ENCODE peak calls at places on chromosomes 16 and 17, in nine cellular contexts. One of them, this sample, is unnamed.

GRCh38 chr16:58098207-58099096 is 30.7 kb downstream of the CFAP20 start:
- DNase-seq in fibroblast of lung: no peak
- DNase-seq in A549: no peak
- DNase-seq in cardiac muscle cell: no peak
- DNase-seq in cardiac fibroblast: peak
- DNase-seq in AG04449: no peak
- DNase-seq in effector memory CD4-positive, alpha-beta T cell: no peak
- DNase-seq in GM23338: no peak
- DNase-seq in AG09309: no peak
- DNase-seq in this sample: no peak

GRCh38 chr16:50121721-50122445 is 31.2 kb upstream of the TENT4B start:
- DNase-seq in fibroblast of lung: no peak
- DNase-seq in A549: no peak
- DNase-seq in cardiac muscle cell: no peak
- DNase-seq in cardiac fibroblast: no peak
- DNase-seq in AG04449: no peak
- DNase-seq in effector memory CD4-positive, alpha-beta T cell: peak
- DNase-seq in GM23338: peak
- DNase-seq in AG09309: no peak
- DNase-seq in this sample: peak

GRCh38 chr16:1082266-1082951 is 9.9 kb downstream of the SSTR5 start:
- DNase-seq in fibroblast of lung: no peak
- DNase-seq in A549: no peak
- DNase-seq in cardiac muscle cell: peak
- DNase-seq in cardiac fibroblast: peak
- DNase-seq in AG04449: no peak
- DNase-seq in effector memory CD4-positive, alpha-beta T cell: no peak
- DNase-seq in GM23338: no peak
- DNase-seq in AG09309: no peak
- DNase-seq in this sample: no peak

GRCh38 chr16:69315486-69316311 is 4.5 kb downstream of the VPS4A start:
- DNase-seq in fibroblast of lung: no peak
- DNase-seq in A549: no peak
- DNase-seq in cardiac muscle cell: no peak
- DNase-seq in cardiac fibroblast: no peak
- DNase-seq in AG04449: no peak
- DNase-seq in effector memory CD4-positive, alpha-beta T cell: no peak
- DNase-seq in GM23338: no peak
- DNase-seq in AG09309: no peak
- DNase-seq in this sample: no peak

GRCh38 chr16:86665319-86665675 is 86.9 kb downstream of the FOXL1 start:
- DNase-seq in fibroblast of lung: peak
- DNase-seq in A549: no peak
- DNase-seq in cardiac muscle cell: peak
- DNase-seq in cardiac fibroblast: peak
- DNase-seq in AG04449: no peak
- DNase-seq in effector memory CD4-positive, alpha-beta T cell: no peak
- DNase-seq in GM23338: no peak
- DNase-seq in AG09309: no peak
- DNase-seq in this sample: no peak

GRCh38 chr17:45119964-45120363 is 12.4 kb downstream of the PLCD3 start:
- DNase-seq in fibroblast of lung: no peak
- DNase-seq in A549: no peak
- DNase-seq in cardiac muscle cell: no peak
- DNase-seq in cardiac fibroblast: no peak
- DNase-seq in AG04449: no peak
- DNase-seq in effector memory CD4-positive, alpha-beta T cell: no peak
- DNase-seq in GM23338: no peak
- DNase-seq in AG09309: no peak
- DNase-seq in this sample: no peak

GRCh38 chr16:30949655-30950515 is 1.0 kb downstream of the ORAI3 start:
- DNase-seq in fibroblast of lung: peak
- DNase-seq in A549: peak
- DNase-seq in cardiac muscle cell: peak
- DNase-seq in cardiac fibroblast: peak
- DNase-seq in AG04449: no peak
- DNase-seq in effector memory CD4-positive, alpha-beta T cell: no peak
- DNase-seq in GM23338: peak
- DNase-seq in AG09309: no peak
- DNase-seq in this sample: no peak

GRCh38 chr17:27352481-27353460 is 58.9 kb downstream of the WSB1 start:
- DNase-seq in fibroblast of lung: peak
- DNase-seq in A549: peak
- DNase-seq in cardiac muscle cell: peak
- DNase-seq in cardiac fibroblast: peak
- DNase-seq in AG04449: no peak
- DNase-seq in effector memory CD4-positive, alpha-beta T cell: no peak
- DNase-seq in GM23338: no peak
- DNase-seq in AG09309: no peak
- DNase-seq in this sample: no peak

GRCh38 chr17:2215616-2216364 is 87.8 kb downstream of the SMG6 start:
- DNase-seq in fibroblast of lung: peak
- DNase-seq in A549: no peak
- DNase-seq in cardiac muscle cell: peak
- DNase-seq in cardiac fibroblast: peak
- DNase-seq in AG04449: no peak
- DNase-seq in effector memory CD4-positive, alpha-beta T cell: peak
- DNase-seq in GM23338: peak
- DNase-seq in AG09309: peak
- DNase-seq in this sample: peak

GRCh38 chr16:56354016-56354415 is 71.3 kb downstream of the AMFR start:
- DNase-seq in fibroblast of lung: no peak
- DNase-seq in A549: no peak
- DNase-seq in cardiac muscle cell: no peak
- DNase-seq in cardiac fibroblast: no peak
- DNase-seq in AG04449: no peak
- DNase-seq in effector memory CD4-positive, alpha-beta T cell: no peak
- DNase-seq in GM23338: no peak
- DNase-seq in AG09309: no peak
- DNase-seq in this sample: no peak

GRCh38 chr17:73210002-73210678 is 17.3 kb downstream of the COG1 start:
- DNase-seq in fibroblast of lung: no peak
- DNase-seq in A549: peak
- DNase-seq in cardiac muscle cell: no peak
- DNase-seq in cardiac fibroblast: no peak
- DNase-seq in AG04449: no peak
- DNase-seq in effector memory CD4-positive, alpha-beta T cell: no peak
- DNase-seq in GM23338: no peak
- DNase-seq in AG09309: no peak
- DNase-seq in this sample: no peak

GRCh38 chr17:76558210-76559095 is 18.6 kb downstream of the PRCD start:
- DNase-seq in fibroblast of lung: peak
- DNase-seq in A549: no peak
- DNase-seq in cardiac muscle cell: peak
- DNase-seq in cardiac fibroblast: peak
- DNase-seq in AG04449: no peak
- DNase-seq in effector memory CD4-positive, alpha-beta T cell: no peak
- DNase-seq in GM23338: no peak
- DNase-seq in AG09309: no peak
- DNase-seq in this sample: no peak

GRCh38 chr16:11636172-11636721 is 32.0 kb upstream of the SNN start:
- DNase-seq in fibroblast of lung: no peak
- DNase-seq in A549: no peak
- DNase-seq in cardiac muscle cell: no peak
- DNase-seq in cardiac fibroblast: no peak
- DNase-seq in AG04449: no peak
- DNase-seq in effector memory CD4-positive, alpha-beta T cell: no peak
- DNase-seq in GM23338: peak
- DNase-seq in AG09309: no peak
- DNase-seq in this sample: peak

GRCh38 chr17:83153681-83154310 is 74.4 kb downstream of the METRNL start:
- DNase-seq in fibroblast of lung: no peak
- DNase-seq in A549: no peak
- DNase-seq in cardiac muscle cell: no peak
- DNase-seq in cardiac fibroblast: no peak
- DNase-seq in AG04449: no peak
- DNase-seq in effector memory CD4-positive, alpha-beta T cell: no peak
- DNase-seq in GM23338: no peak
- DNase-seq in AG09309: no peak
- DNase-seq in this sample: no peak

GRCh38 chr17:80859004-80859941 is 132.4 kb upstream of the CHMP6 start:
- DNase-seq in fibroblast of lung: peak
- DNase-seq in A549: no peak
- DNase-seq in cardiac muscle cell: peak
- DNase-seq in cardiac fibroblast: peak
- DNase-seq in AG04449: peak
- DNase-seq in effector memory CD4-positive, alpha-beta T cell: no peak
- DNase-seq in GM23338: peak
- DNase-seq in AG09309: peak
- DNase-seq in this sample: no peak

GRCh38 chr17:30819941-30820705 is 4.4 kb downstream of the CRLF3 start:
- DNase-seq in fibroblast of lung: no peak
- DNase-seq in A549: no peak
- DNase-seq in cardiac muscle cell: peak
- DNase-seq in cardiac fibroblast: peak
- DNase-seq in AG04449: peak
- DNase-seq in effector memory CD4-positive, alpha-beta T cell: no peak
- DNase-seq in GM23338: no peak
- DNase-seq in AG09309: no peak
- DNase-seq in this sample: no peak

GRCh38 chr17:62897706-62898105 is 68.3 kb upstream of the TANC2 start:
- DNase-seq in fibroblast of lung: no peak
- DNase-seq in A549: no peak
- DNase-seq in cardiac muscle cell: no peak
- DNase-seq in cardiac fibroblast: peak
- DNase-seq in AG04449: no peak
- DNase-seq in effector memory CD4-positive, alpha-beta T cell: no peak
- DNase-seq in GM23338: no peak
- DNase-seq in AG09309: no peak
- DNase-seq in this sample: no peak

GRCh38 chr17:9006175-9006767 is 15.0 kb upstream of the NTN1 start:
- DNase-seq in fibroblast of lung: no peak
- DNase-seq in A549: no peak
- DNase-seq in cardiac muscle cell: no peak
- DNase-seq in cardiac fibroblast: no peak
- DNase-seq in AG04449: no peak
- DNase-seq in effector memory CD4-positive, alpha-beta T cell: no peak
- DNase-seq in GM23338: no peak
- DNase-seq in AG09309: no peak
- DNase-seq in this sample: no peak

GRCh38 chr17:79243996-79244395 is 169.4 kb downstream of the ENGASE start:
- DNase-seq in fibroblast of lung: no peak
- DNase-seq in A549: no peak
- DNase-seq in cardiac muscle cell: no peak
- DNase-seq in cardiac fibroblast: no peak
- DNase-seq in AG04449: no peak
- DNase-seq in effector memory CD4-positive, alpha-beta T cell: no peak
- DNase-seq in GM23338: no peak
- DNase-seq in AG09309: no peak
- DNase-seq in this sample: no peak
- H3K4me3 ChIP-seq in fibroblast of lung: no peak
- H3K4me3 ChIP-seq in A549: no peak
- H3K4me3 ChIP-seq in cardiac muscle cell: no peak
- H3K4me3 ChIP-seq in cardiac fibroblast: no peak
- H3K4me3 ChIP-seq in AG04449: no peak
- H3K4me3 ChIP-seq in effector memory CD4-positive, alpha-beta T cell: no peak
- H3K4me3 ChIP-seq in GM23338: no peak
- H3K4me3 ChIP-seq in AG09309: no peak
- H3K4me3 ChIP-seq in this sample: no peak

DNA sequence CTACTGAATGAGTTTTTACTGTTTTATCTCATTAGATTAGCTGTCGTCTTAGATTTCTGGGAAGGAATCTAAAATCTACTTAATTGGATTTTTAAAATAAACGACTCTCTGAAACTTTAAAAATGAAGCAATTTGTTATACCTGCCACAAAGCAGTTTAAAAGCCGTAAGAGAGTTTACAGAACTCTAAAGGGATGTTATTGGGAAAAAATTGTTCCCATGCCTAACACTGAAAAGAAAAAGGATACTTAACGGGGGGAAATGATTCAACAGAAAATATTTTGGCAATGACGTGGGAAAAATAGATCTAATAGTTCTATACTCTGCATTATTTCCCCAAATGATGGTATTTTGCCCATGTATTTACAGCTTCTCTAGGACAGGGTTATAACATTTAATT is 27.0 kb downstream of the ARHGAP17 start:
- DNase-seq in fibroblast of lung: no peak
- DNase-seq in A549: no peak
- DNase-seq in cardiac muscle cell: peak
- DNase-seq in cardiac fibroblast: peak
- DNase-seq in AG04449: no peak
- DNase-seq in effector memory CD4-positive, alpha-beta T cell: no peak
- DNase-seq in GM23338: no peak
- DNase-seq in AG09309: no peak
- DNase-seq in this sample: no peak
- H3K4me3 ChIP-seq in fibroblast of lung: peak
- H3K4me3 ChIP-seq in A549: peak
- H3K4me3 ChIP-seq in cardiac muscle cell: no peak
- H3K4me3 ChIP-seq in cardiac fibroblast: no peak
- H3K4me3 ChIP-seq in AG04449: no peak
- H3K4me3 ChIP-seq in effector memory CD4-positive, alpha-beta T cell: no peak
- H3K4me3 ChIP-seq in GM23338: no peak
- H3K4me3 ChIP-seq in AG09309: no peak
- H3K4me3 ChIP-seq in this sample: no peak

GRCh38 chr17:74211141-74211928 is 2.0 kb upstream of the TTYH2 start:
- DNase-seq in fibroblast of lung: peak
- DNase-seq in A549: no peak
- DNase-seq in cardiac muscle cell: no peak
- DNase-seq in cardiac fibroblast: peak
- DNase-seq in AG04449: no peak
- DNase-seq in effector memory CD4-positive, alpha-beta T cell: no peak
- DNase-seq in GM23338: peak
- DNase-seq in AG09309: no peak
- DNase-seq in this sample: no peak
- H3K4me3 ChIP-seq in fibroblast of lung: peak
- H3K4me3 ChIP-seq in A549: no peak
- H3K4me3 ChIP-seq in cardiac muscle cell: no peak
- H3K4me3 ChIP-seq in cardiac fibroblast: peak
- H3K4me3 ChIP-seq in AG04449: peak
- H3K4me3 ChIP-seq in effector memory CD4-positive, alpha-beta T cell: no peak
- H3K4me3 ChIP-seq in GM23338: peak
- H3K4me3 ChIP-seq in AG09309: peak
- H3K4me3 ChIP-seq in this sample: no peak

GRCh38 chr17:48617515-48618365 is 2.6 kb upstream of the HOXB8 start:
- DNase-seq in fibroblast of lung: no peak
- DNase-seq in A549: no peak
- DNase-seq in cardiac muscle cell: no peak
- DNase-seq in cardiac fibroblast: no peak
- DNase-seq in AG04449: no peak
- DNase-seq in effector memory CD4-positive, alpha-beta T cell: no peak
- DNase-seq in GM23338: peak
- DNase-seq in AG09309: no peak
- DNase-seq in this sample: no peak

GRCh38 chr17:48620497-48621139 is 5.5 kb upstream of the HOXB8 start:
- DNase-seq in fibroblast of lung: no peak
- DNase-seq in A549: no peak
- DNase-seq in cardiac muscle cell: no peak
- DNase-seq in cardiac fibroblast: no peak
- DNase-seq in AG04449: no peak
- DNase-seq in effector memory CD4-positive, alpha-beta T cell: no peak
- DNase-seq in GM23338: no peak
- DNase-seq in AG09309: no peak
- DNase-seq in this sample: no peak

GRCh38 chr17:48618366-48618896 is 3.3 kb upstream of the HOXB8 start:
- DNase-seq in fibroblast of lung: peak
- DNase-seq in A549: peak
- DNase-seq in cardiac muscle cell: peak
- DNase-seq in cardiac fibroblast: peak
- DNase-seq in AG04449: no peak
- DNase-seq in effector memory CD4-positive, alpha-beta T cell: peak
- DNase-seq in GM23338: peak
- DNase-seq in AG09309: peak
- DNase-seq in this sample: peak

GRCh38 chr17:48621410-48622387 is 4.5 kb downstream of the HOXB9 start:
- DNase-seq in fibroblast of lung: no peak
- DNase-seq in A549: no peak
- DNase-seq in cardiac muscle cell: no peak
- DNase-seq in cardiac fibroblast: no peak
- DNase-seq in AG04449: no peak
- DNase-seq in effector memory CD4-positive, alpha-beta T cell: no peak
- DNase-seq in GM23338: no peak
- DNase-seq in AG09309: no peak
- DNase-seq in this sample: no peak

GRCh38 chr17:48619821-48620496 is 4.9 kb upstream of the HOXB8 start:
- DNase-seq in fibroblast of lung: no peak
- DNase-seq in A549: no peak
- DNase-seq in cardiac muscle cell: no peak
- DNase-seq in cardiac fibroblast: no peak
- DNase-seq in AG04449: no peak
- DNase-seq in effector memory CD4-positive, alpha-beta T cell: no peak
- DNase-seq in GM23338: peak
- DNase-seq in AG09309: no peak
- DNase-seq in this sample: no peak
- H3K4me3 ChIP-seq in fibroblast of lung: no peak
- H3K4me3 ChIP-seq in A549: no peak
- H3K4me3 ChIP-seq in cardiac muscle cell: no peak
- H3K4me3 ChIP-seq in cardiac fibroblast: no peak
- H3K4me3 ChIP-seq in AG04449: no peak
- H3K4me3 ChIP-seq in effector memory CD4-positive, alpha-beta T cell: no peak
- H3K4me3 ChIP-seq in GM23338: peak
- H3K4me3 ChIP-seq in AG09309: no peak
- H3K4me3 ChIP-seq in this sample: no peak